ENCODE peak calls at places on chromosomes 5 and 9, in ten cellular contexts. L is Panc1, F is A549, K is PC-3, X is fibroblast of pulmonary artery, C is fibroblast of the aortic adventitia, M is AG04449, Z is heart left ventricle, J is fibroblast of lung, A is adrenal gland. Y is an unnamed sample.

GRCh38 chr9:90953200-90953599 is 151.6 kb downstream of the SYK start:
- DNase-seq in L (no peak), K (peak; percentile 4), F (no peak), A (no peak), J (no peak), Z (no peak), X (no peak), M (no peak), C (no peak), Y (no peak)

GRCh38 chr5:75052461-75053285 is at the start of gene GCNT4:
- DNase-seq in L (no peak), C (peak; percentile 34), Z (peak; percentile 40), F (peak; percentile 56), M (no peak), X (peak; percentile 51), A (peak; percentile 55), K (peak; percentile 24), J (peak; percentile 41), Y (no peak)

GRCh38 chr5:169577966-169578365 is 5.6 kb upstream of the SPDL1 start:
- DNase-seq in M (no peak), K (peak; percentile 54), A (no peak), L (no peak), Z (no peak), J (peak; percentile 19), C (peak; percentile 87), F (peak; percentile 33), X (peak; percentile 66), Y (no peak)

GRCh38 chr9:77218612-77219011 is 41.3 kb downstream of the VPS13A start:
- DNase-seq in K (peak; percentile 36), Z (no peak), L (no peak), J (peak; percentile 77), C (peak; percentile 78), M (peak; percentile 36), F (no peak), A (no peak), X (peak; percentile 69), Y (no peak)

GRCh38 chr9:129142115-129142514 is 30.9 kb downstream of the PTPA start:
- DNase-seq in X (no peak), M (no peak), J (no peak), F (no peak), C (no peak), L (no peak), K (no peak), Z (no peak), A (no peak), Y (no peak)

GRCh38 chr9:6106576-6107339 is 91.3 kb upstream of the RANBP6 start:
- DNase-seq in L (no peak), C (peak; percentile 57), X (peak; percentile 65), K (peak; percentile 60), F (peak; percentile 54), J (peak; percentile 34), A (peak; percentile 60), Z (peak; percentile 15), M (no peak), Y (no peak)

GRCh38 chr9:33155393-33155792 is 11.7 kb downstream of the B4GALT1 start:
- DNase-seq in K (peak; percentile 56), X (no peak), M (no peak), L (no peak), C (no peak), F (no peak), J (no peak), A (no peak), Z (no peak), Y (no peak)

GRCh38 chr5:74761241-74761640 is 5.7 kb downstream of the GFM2 start:
- DNase-seq in K (no peak), A (no peak), J (no peak), L (no peak), Z (no peak), M (no peak), X (no peak), F (no peak), C (no peak), Y (no peak)

GRCh38 chr5:142734904-142735190 is 35.3 kb upstream of the ARHGAP26 start:
- DNase-seq in J (no peak), K (no peak), L (no peak), M (no peak), F (no peak), C (no peak), X (no peak), A (no peak), Z (no peak), Y (no peak)

GRCh38 chr9:134490446-134490845 is 151.2 kb upstream of the COL5A1 start:
- DNase-seq in Z (no peak), A (no peak), K (no peak), C (no peak), L (no peak), X (no peak), F (no peak), J (no peak), M (no peak), Y (no peak)

GRCh38 chr5:17398439-17398838 is 99.6 kb upstream of the TAF11L2 start:
- DNase-seq in M (peak; percentile 65), L (no peak), A (no peak), K (peak; percentile 93), C (peak; percentile 90), J (peak; percentile 86), Z (no peak), X (peak; percentile 74), F (no peak), Y (no peak)

GRCh38 chr5:172452398-172453205 is 1.7 kb downstream of the SH3PXD2B start:
- DNase-seq in X (peak; percentile 75), A (peak; percentile 71), J (peak; percentile 68), F (peak; percentile 73), C (peak; percentile 90), K (peak; percentile 22), Z (peak; percentile 51), L (no peak), M (no peak), Y (no peak)

GRCh38 chr9:121133104-121133816 is 58.5 kb downstream of the CNTRL start:
- DNase-seq in M (no peak), K (no peak), Z (no peak), A (peak; percentile 15), X (no peak), C (no peak), L (no peak), F (peak; percentile 4), J (no peak), Y (no peak)

GRCh38 chr5:146307796-146308195 is 30.8 kb upstream of the POU4F3 start:
- DNase-seq in K (no peak), L (no peak), X (no peak), M (no peak), J (no peak), Z (no peak), C (no peak), A (no peak), F (no peak), Y (no peak)

GRCh38 chr9:95127249-95128176 is 190.0 kb downstream of the FANCC start:
- DNase-seq in X (peak; percentile 80), C (peak; percentile 73), L (no peak), J (peak; percentile 74), A (peak; percentile 79), M (no peak), Z (peak; percentile 87), F (peak; percentile 76), K (peak; percentile 74), Y (no peak)

GRCh38 chr5:77635617-77636422 is 2.7 kb downstream of the OTP start:
- DNase-seq in Z (no peak), M (no peak), A (no peak), K (peak; percentile 44), J (no peak), L (no peak), X (no peak), C (no peak), F (no peak), Y (no peak)

GRCh38 chr5:148374693-148375360 is 8.9 kb upstream of the FBXO38 start:
- DNase-seq in L (peak; percentile 35), X (peak; percentile 86), A (peak; percentile 68), M (no peak), F (peak; percentile 67), J (peak; percentile 79), C (peak; percentile 69), Z (no peak), K (peak; percentile 85), Y (no peak)

GRCh38 chr5:179953934-179954833 is 46.5 kb upstream of the TBC1D9B start:
- DNase-seq in Z (no peak), F (no peak), L (no peak), A (no peak), C (peak; percentile 14), X (peak; percentile 21), J (peak; percentile 38), M (no peak), K (peak; percentile 22), Y (no peak)

GRCh38 chr5:7392401-7393024 is 3.4 kb upstream of the ADCY2 start:
- DNase-seq in L (no peak), A (no peak), M (no peak), Z (no peak), C (peak; percentile 71), X (peak; percentile 3), F (peak; percentile 46), J (peak; percentile 12), K (peak; percentile 51), Y (no peak)
- TF ChIP-seq CTCF in L (peak; percentile 82), A (peak; percentile 42), M (peak; percentile 64), Z (peak; percentile 21), C (peak; percentile 68), X (peak; percentile 8), F (peak; percentile 50), J (peak; percentile 83), K (peak; percentile 78), Y (peak; percentile 53)

GRCh38 chr5:14330729-14331128 is 187.6 kb downstream of the TRIO start:
- DNase-seq in A (no peak), L (no peak), F (no peak), Z (no peak), X (no peak), M (no peak), J (no peak), C (no peak), K (no peak), Y (no peak)
- TF ChIP-seq CTCF in A (no peak), L (no peak), F (no peak), Z (no peak), X (no peak), M (no peak), J (no peak), C (no peak), K (no peak), Y (no peak)

DNA sequence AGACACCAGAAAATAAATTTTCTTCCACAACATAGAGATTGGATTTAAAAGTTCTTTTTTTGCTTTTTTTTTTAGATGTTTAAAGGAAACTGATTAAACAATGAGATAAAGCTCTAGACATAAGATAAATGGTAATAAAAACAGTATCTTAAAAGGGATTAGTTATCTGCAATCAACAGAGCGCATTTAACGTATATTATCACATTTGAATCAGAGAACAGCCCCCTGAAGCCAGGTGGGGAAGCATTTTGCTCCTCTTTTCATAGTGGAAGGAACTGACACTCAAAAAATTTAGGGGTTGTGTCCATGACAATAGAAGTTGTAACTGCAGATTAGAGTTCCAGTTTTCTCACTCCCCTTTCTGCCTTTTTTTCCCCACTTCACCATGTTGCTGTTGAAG is 367.6 kb downstream of the SPATA31D1 start:
- DNase-seq in L (no peak), C (no peak), J (no peak), Z (no peak), K (no peak), X (no peak), A (no peak), F (no peak), M (no peak), Y (no peak)
- TF ChIP-seq CTCF in L (no peak), C (no peak), J (no peak), Z (no peak), K (no peak), X (no peak), A (no peak), F (no peak), M (no peak), Y (no peak)

GRCh38 chr5:10201223-10201868 is 48.3 kb downstream of the ATPSCKMT start:
- DNase-seq in F (no peak), L (no peak), A (no peak), Z (no peak), C (no peak), J (peak; percentile 8), X (peak; percentile 4), M (no peak), K (no peak), Y (no peak)
- TF ChIP-seq CTCF in F (no peak), L (peak; percentile 55), A (no peak), Z (no peak), C (peak; percentile 15), J (peak; percentile 47), X (peak; percentile 38), M (peak; percentile 34), K (peak; percentile 69), Y (peak; percentile 23)